ENCODE peak calls at places on chromosomes 11 and 22, in eight cellular contexts. H is GM23248, I is left lung, T is spleen, K is lung, C is heart left ventricle, Y is esophagus muscularis mucosa, D is stomach. Q is an unnamed sample. For H3K4me1 and H3K9me3, the result is how much of the 10 kb centered on the place peaks cover.

GRCh38 chr22:35604671-35605457 is 12.3 kb downstream of the MB start:
- DNase-seq in D (no peak), Y (no peak), T (no peak), C (no peak), H (no peak), K (no peak), I (no peak), Q (no peak)

GRCh38 chr11:44814881-44815592 is 88.3 kb downstream of the TSPAN18 start:
- DNase-seq in C (no peak), I (no peak), Y (no peak), H (peak), K (no peak), T (peak), D (no peak), Q (no peak)

GRCh38 chr11:119773016-119773415 is 44.0 kb upstream of the NECTIN1 start:
- DNase-seq in D (no peak), K (no peak), I (no peak), Y (no peak), H (no peak), T (peak), C (no peak), Q (no peak)

GRCh38 chr11:125165664-125166346 is 1.3 kb downstream of the PKNOX2 start:
- DNase-seq in T (no peak), D (no peak), H (peak), C (no peak), Y (no peak), I (no peak), K (no peak), Q (no peak)

GRCh38 chr11:68954970-68955958 is 25.5 kb downstream of the MRGPRD start:
- DNase-seq in D (peak), Y (no peak), H (no peak), K (peak), C (peak), I (peak), T (peak), Q (peak)

GRCh38 chr22:16937811-16938210 is 70.2 kb downstream of the GAB4 start:
- DNase-seq in K (peak), Y (peak), C (no peak), T (no peak), I (no peak), H (no peak), D (no peak), Q (no peak)

GRCh38 chr11:91860661-91861060 is 364.0 kb upstream of the FAT3 start:
- DNase-seq in C (no peak), D (no peak), T (no peak), H (no peak), I (no peak), K (no peak), Y (no peak), Q (no peak)

GRCh38 chr11:37947816-37948215 is 1349.8 kb upstream of the RAG2 start:
- DNase-seq in K (no peak), T (no peak), H (no peak), Y (no peak), I (no peak), C (no peak), D (no peak), Q (no peak)

DNA sequence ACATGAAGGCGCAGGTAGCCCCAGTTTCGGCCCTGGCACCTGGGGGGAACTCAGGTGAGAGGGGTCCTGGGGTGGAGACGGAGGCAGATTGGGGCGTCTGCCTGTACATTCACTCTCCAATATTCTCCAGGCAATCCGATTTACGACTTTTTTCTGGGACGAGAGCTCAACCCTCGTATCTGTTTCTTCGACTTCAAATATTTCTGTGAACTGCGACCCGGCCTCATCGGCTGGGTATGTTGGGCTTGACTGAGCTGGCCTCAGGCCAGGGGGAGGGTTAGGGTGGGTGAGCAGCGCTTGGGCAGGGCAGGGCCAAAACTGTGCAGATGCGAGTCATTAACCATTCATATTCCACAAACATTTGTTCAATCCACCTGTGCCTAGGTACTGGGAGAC is 1.7 kb downstream of the TM7SF2 start:
- DNase-seq in K (no peak), D (no peak), Y (no peak), C (peak), T (no peak), I (no peak), H (peak), Q (no peak)
- H3K4me1 ChIP-seq in K (under half), D (half or more), Y (half or more), C (half or more), T (half or more), I (half or more), H (under half), Q (under half)

DNA sequence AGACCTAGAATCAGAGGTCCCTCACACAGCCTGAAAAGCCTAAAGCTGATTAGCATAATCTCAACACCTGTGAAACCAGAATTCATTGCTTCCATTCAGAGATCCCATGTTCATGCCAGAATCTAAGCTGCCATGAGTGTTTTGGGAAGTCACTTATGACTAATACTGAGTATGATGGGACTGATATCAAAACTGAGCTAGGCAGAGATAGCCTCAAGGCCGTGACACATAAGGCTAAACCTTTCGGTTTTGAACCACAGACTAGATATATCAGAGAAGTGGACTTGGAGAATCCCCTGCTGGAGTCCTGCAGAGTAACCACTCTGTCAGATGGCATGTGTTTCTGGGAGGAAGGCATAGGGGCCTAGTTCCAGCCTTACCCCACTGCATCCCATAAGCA is 23.1 kb upstream of the GLYATL2 start:
- DNase-seq in H (peak), Y (no peak), K (no peak), D (no peak), I (no peak), C (no peak), T (no peak), Q (no peak)
- H3K9me3 ChIP-seq in H (under half), Y (under half), K (under half), D (under half), I (under half), C (under half), T (under half), Q (under half)

DNA sequence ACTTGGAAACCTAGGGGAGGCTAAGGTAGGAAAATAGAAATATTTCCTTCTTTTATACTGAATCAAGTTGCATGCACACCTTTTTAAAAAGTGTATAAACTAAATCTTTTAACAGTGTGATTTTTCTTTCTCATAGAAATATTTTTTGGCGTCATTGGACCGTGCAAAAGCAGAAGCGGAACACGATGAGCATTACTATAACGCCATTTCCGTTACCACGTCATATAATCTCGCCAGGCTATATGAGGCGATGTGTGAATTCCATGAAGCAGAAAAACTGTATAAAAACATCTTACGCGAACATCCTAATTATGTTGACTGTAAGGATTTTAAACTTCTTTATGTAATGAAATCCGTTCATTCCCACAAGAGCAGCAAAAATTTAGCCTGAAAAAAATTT is 13.4 kb downstream of the CTR9 start:
- DNase-seq in C (no peak), T (no peak), H (no peak), K (no peak), D (no peak), I (no peak), Y (no peak), Q (no peak)
- H3K4me3 ChIP-seq in C (no peak), T (no peak), H (no peak), K (no peak), D (no peak), I (no peak), Y (no peak), Q (no peak)

DNA sequence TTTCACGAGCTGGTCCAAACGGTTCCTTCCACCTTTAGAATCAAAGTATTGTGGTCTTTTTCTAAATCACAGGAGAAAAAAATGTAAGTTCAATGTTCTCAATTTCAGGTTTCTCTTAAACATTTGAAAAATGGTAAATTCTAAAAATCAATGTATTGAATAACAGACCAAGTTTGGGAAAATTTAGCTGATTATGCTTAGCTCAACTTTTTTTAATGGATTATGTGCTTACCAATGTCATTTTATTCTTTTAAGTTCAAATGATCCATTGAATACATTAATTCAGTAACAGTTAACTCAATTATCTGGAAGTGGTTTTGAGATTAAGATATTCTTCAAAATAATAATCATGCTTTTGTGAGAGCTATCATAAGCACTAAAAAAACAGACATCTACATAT is 5.1 kb downstream of the PRDM10 start:
- DNase-seq in H (no peak), Y (no peak), I (no peak), K (no peak), D (no peak), C (no peak), T (no peak), Q (no peak)
- H3K4me1 ChIP-seq in H (under half), Y (under half), I (under half), K (under half), D (half or more), C (under half), T (under half), Q (under half)

DNA sequence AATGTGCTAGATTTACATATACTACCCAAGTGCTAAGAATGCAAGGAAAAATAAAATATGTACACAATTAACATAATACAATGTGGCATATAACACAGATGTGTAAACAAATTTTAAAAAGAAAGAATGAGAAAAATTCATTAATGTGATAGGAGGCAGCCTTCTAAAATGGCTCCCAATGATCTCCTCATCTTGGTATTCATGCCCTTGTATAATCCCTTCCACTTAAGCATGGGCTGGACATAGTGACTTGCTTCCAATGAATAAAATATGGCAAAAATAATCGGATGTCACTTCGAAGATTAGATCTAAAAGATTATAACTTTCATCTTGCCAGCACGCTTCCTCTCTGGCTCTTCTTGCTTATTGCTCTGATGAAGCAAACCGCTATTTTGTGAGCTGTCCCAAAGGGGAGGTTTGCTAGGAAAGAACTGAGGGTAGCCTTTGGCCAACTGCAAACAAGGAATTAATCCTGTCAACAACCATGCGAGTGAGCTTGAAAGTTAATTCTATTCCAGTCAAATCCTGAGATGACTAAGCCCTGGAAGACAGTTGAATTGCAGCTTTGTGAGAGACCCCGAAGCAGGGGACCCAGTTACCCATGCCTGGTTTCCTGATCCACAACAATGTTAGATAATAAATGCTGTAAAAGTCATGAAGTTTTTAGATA is 10.1 kb upstream of the RNF141 start:
- DNase-seq in K (no peak), T (no peak), D (no peak), H (peak), I (no peak), C (no peak), Y (no peak), Q (no peak)
- H3K9me3 ChIP-seq in K (under half), T (under half), D (under half), H (under half), I (under half), C (under half), Y (under half), Q (under half)

DNA sequence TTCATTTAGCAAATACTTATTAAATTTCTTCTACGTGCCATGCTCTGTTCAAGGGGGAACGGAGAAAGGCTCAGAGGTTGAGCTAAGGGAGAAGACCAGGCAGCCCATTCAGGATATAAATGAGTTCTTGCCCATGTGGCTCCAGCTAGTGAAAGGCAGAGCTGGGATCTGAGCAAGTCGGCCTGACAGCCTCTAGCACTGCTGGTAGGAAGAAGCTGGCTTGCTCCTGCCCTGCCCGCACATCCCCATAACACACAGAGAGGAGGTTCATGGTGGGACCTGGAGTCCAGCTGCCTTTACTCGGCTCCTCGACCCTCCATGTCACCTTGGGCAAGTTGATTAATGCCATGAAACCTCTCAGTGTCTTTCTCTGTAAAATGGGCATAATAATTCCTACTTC is 2.0 kb downstream of the SLC15A3 start:
- DNase-seq in T (peak), K (no peak), I (no peak), D (no peak), C (no peak), Y (no peak), H (no peak), Q (no peak)
- H3K4me3 ChIP-seq in T (peak), K (no peak), I (peak), D (peak), C (peak), Y (peak), H (no peak), Q (no peak)

GRCh38 chr11:67283490-67283963 is 5.6 kb upstream of the ANKRD13D start:
- DNase-seq in K (no peak), D (no peak), Y (no peak), H (no peak), I (peak), C (no peak), T (peak), Q (peak)

GRCh38 chr11:67282155-67282875 is 6.8 kb upstream of the ANKRD13D start:
- DNase-seq in C (no peak), H (no peak), I (peak), T (peak), Y (no peak), D (no peak), K (no peak), Q (no peak)

GRCh38 chr11:67281552-67282150 is 7.5 kb upstream of the ANKRD13D start:
- DNase-seq in I (peak), C (no peak), D (no peak), Y (no peak), K (no peak), T (peak), H (no peak), Q (peak)

GRCh38 chr11:67280791-67281551 is 8.1 kb upstream of the ANKRD13D start:
- DNase-seq in C (no peak), K (no peak), D (no peak), Y (no peak), I (peak), H (no peak), T (peak), Q (peak)

DNA sequence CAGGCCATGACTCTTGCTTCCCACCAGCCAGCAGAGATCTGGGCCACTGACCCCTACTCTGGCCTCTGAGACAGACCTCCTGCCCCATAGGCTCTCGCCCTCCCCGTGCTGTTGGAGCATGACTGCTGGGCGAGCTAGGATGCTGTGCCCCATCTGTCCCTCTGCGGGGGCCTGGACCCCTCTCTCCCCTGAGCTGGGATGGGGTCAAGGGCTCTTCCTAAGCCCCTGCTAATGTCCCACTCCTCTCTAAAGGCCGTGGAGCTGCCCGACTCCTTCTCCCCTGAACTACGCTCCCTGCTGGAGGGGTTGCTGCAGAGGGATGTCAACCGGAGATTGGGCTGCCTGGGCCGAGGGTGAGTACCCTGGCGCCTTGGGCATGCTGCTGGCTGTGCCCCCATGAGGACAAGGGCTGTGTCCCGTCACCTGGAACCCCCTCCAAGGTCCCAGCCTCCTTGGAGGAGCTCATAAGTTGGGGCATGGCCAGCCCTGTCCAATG is 6.2 kb upstream of the ANKRD13D start:
- DNase-seq in Y (no peak), C (no peak), H (no peak), K (no peak), I (peak), T (peak), D (no peak), Q (no peak)
- H3K4me1 ChIP-seq in Y (half or more), C (under half), H (under half), K (under half), I (half or more), T (half or more), D (half or more), Q (under half)

GRCh38 chr11:100404907-100405306 is 282.2 kb upstream of the ARHGAP42 start:
- DNase-seq in D (no peak), I (no peak), T (peak), C (no peak), K (no peak), Y (no peak), H (no peak), Q (no peak)
- H3K9me3 ChIP-seq in D (under half), I (under half), T (under half), C (under half), K (under half), Y (under half), H (under half), Q (under half)

Q was measured in mucosa of descending colon.